ENCODE peak calls at places on chromosomes 2 and 18, in eight cellular contexts. P is PC-3, X is HCT116, M is mesenchymal stem cell, C is neural progenitor cell, U is IMR-90, J is K562, V is H1. I is an unnamed sample.

GRCh38 chr2:48080534-48081316 is 174.4 kb upstream of the FBXO11 start:
- DNase-seq in P (no peak), X (no peak), M (no peak), C (no peak), U (no peak), J (no peak), V (no peak), I (no peak)

GRCh38 chr2:211867845-211868361 is 670.7 kb downstream of the ERBB4 start:
- DNase-seq in P (peak), X (no peak), M (peak), C (no peak), U (peak), J (no peak), V (no peak), I (peak)

GRCh38 chr2:38462121-38462634 is 85.1 kb upstream of the ATL2 start:
- DNase-seq in P (peak), X (peak), M (peak), C (no peak), U (peak), J (peak), V (no peak), I (peak)

GRCh38 chr2:64721326-64721633 is 67.6 kb upstream of the SERTAD2 start:
- DNase-seq in P (no peak), X (no peak), M (no peak), C (no peak), U (no peak), J (no peak), V (no peak), I (no peak)

GRCh38 chr2:163462993-163463392 is 272.8 kb downstream of the FIGN start:
- DNase-seq in P (no peak), X (no peak), M (no peak), C (no peak), U (no peak), J (no peak), V (no peak), I (no peak)

GRCh38 chr2:137178955-137179377 is 413.6 kb downstream of the THSD7B start:
- DNase-seq in P (peak), X (no peak), M (peak), C (no peak), U (no peak), J (no peak), V (no peak), I (peak)

GRCh38 chr2:109690822-109691541 is 76.8 kb downstream of the SOWAHC start:
- DNase-seq in P (peak), X (no peak), M (peak), C (no peak), U (peak), J (no peak), V (no peak), I (peak)

GRCh38 chr18:68436485-68436884 is 278.4 kb downstream of the TMX3 start:
- DNase-seq in P (peak), X (no peak), M (peak), C (no peak), U (peak), J (no peak), V (no peak), I (peak)

GRCh38 chr18:7579176-7579922 is 12.2 kb downstream of the PTPRM start:
- DNase-seq in P (no peak), X (no peak), M (no peak), C (no peak), U (peak), J (no peak), V (no peak), I (no peak)

GRCh38 chr18:11591957-11592356 is 17.4 kb upstream of the SLC35G4 start:
- DNase-seq in P (peak), X (no peak), M (no peak), C (no peak), U (no peak), J (no peak), V (no peak), I (no peak)

GRCh38 chr18:10519366-10519765 is 6.5 kb upstream of the NAPG start:
- DNase-seq in P (no peak), X (no peak), M (no peak), C (no peak), U (peak), J (no peak), V (no peak), I (peak)

GRCh38 chr2:177724398-177725287 is 332.1 kb downstream of the AGPS start:
- DNase-seq in P (peak), X (peak), M (peak), C (peak), U (peak), J (peak), V (peak), I (peak)

GRCh38 chr2:21422724-21423522 is 299.2 kb downstream of the TDRD15 start:
- DNase-seq in P (no peak), X (no peak), M (peak), C (no peak), U (no peak), J (no peak), V (no peak), I (no peak)

GRCh38 chr2:200703132-200703925 is 108.4 kb upstream of the BZW1 start:
- DNase-seq in P (peak), X (peak), M (peak), C (peak), U (peak), J (no peak), V (no peak), I (peak)

GRCh38 chr2:65437392-65438135 is 5.2 kb upstream of the SPRED2 start:
- DNase-seq in P (no peak), X (no peak), M (peak), C (peak), U (no peak), J (peak), V (peak), I (no peak)

GRCh38 chr2:139872503-139872902 is 1092.3 kb upstream of the NXPH2 start:
- DNase-seq in P (peak), X (no peak), M (no peak), C (no peak), U (no peak), J (no peak), V (no peak), I (no peak)

GRCh38 chr2:54409752-54410151 is 46.4 kb upstream of the SPTBN1 start:
- DNase-seq in P (no peak), X (no peak), M (no peak), C (no peak), U (no peak), J (no peak), V (no peak), I (peak)

DNA sequence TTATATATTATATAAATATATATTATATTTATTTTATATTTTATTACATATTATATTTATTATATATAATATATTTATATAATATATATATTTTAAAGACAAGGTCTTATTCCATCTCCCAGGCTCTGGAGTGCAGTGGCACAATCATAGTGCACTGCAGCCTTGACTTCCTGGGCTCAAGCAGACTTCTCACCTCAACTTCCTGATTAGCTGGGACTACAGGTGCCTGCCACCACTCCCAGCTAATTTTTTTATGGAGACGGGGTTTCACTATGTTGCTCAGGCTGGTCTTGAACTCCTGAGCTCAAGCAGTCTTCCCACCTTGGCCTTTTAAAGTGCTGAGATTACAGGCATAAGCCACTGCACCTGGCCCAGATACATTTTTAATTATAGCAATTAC is 110.0 kb downstream of the PHLPP1 start:
- DNase-seq in P (no peak), X (no peak), M (no peak), C (no peak), U (no peak), J (no peak), V (no peak), I (no peak)
- H2AFZ ChIP-seq in P (no peak), X (no peak), M (no peak), C (no peak), U (no peak), J (no peak), V (no peak), I (no peak)

GRCh38 chr2:196130039-196130825 is 41.1 kb downstream of the STK17B start:
- DNase-seq in P (no peak), X (no peak), M (no peak), C (no peak), U (no peak), J (no peak), V (no peak), I (no peak)

GRCh38 chr2:196136151-196136550 is 35.2 kb downstream of the STK17B start:
- DNase-seq in P (no peak), X (no peak), M (no peak), C (no peak), U (no peak), J (no peak), V (no peak), I (peak)

GRCh38 chr2:196128749-196129148 is 42.6 kb downstream of the STK17B start:
- DNase-seq in P (no peak), X (no peak), M (no peak), C (no peak), U (no peak), J (no peak), V (no peak), I (no peak)

GRCh38 chr2:196131384-196131861 is 40.0 kb downstream of the STK17B start:
- DNase-seq in P (peak), X (peak), M (no peak), C (peak), U (peak), J (peak), V (no peak), I (no peak)

DNA sequence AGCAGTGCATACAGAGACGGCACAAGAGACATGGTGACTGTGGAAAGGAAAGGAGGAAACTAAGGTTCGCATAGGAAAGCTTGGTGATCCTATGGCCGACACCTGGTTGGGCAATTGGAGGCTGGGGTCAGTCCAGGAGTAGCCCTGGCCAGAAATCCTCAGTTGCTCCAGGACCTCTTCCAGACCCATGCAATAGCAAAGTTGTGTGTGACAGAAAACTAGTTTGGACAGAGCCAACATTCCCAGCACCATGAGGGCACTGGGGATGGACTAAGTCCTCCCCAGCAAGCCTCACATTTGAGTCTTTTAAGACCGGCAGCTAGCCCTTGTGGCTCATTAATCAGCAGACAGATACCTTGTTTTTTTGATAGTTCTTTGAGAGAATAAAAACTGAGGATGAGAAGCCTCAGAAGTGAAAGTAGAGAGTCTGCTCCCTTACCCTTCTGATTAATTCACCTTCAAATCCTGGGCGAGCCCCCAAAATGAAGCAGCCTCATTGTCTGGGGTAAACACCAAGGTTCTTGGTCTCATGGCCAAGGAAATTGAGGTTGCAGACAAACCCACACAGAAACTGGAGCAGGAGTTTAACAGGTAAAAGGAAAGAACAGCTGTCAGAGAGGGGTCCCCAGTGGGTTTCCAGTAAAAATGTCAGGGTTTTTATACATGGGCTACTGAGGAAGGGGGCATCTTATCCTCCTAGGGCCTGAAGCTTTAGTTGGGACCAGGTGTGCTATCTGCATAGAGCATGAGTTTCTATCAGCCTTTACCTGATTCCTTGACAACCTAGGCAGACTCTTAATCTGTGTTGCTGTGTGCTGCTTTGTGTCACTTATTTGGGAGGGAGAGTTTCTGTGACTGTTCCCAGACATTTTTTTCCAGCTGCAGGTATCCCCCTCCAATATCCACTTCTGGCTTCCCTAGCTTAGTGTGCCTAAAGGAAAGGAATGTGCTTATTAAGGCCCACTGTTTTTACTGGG is 39.1 kb downstream of the STK17B start:
- DNase-seq in P (no peak), X (no peak), M (peak), C (peak), U (peak), J (no peak), V (no peak), I (peak)
- H3K27ac ChIP-seq in P (no peak), X (no peak), M (no peak), C (no peak), U (no peak), J (no peak), V (no peak), I (no peak)

DNA sequence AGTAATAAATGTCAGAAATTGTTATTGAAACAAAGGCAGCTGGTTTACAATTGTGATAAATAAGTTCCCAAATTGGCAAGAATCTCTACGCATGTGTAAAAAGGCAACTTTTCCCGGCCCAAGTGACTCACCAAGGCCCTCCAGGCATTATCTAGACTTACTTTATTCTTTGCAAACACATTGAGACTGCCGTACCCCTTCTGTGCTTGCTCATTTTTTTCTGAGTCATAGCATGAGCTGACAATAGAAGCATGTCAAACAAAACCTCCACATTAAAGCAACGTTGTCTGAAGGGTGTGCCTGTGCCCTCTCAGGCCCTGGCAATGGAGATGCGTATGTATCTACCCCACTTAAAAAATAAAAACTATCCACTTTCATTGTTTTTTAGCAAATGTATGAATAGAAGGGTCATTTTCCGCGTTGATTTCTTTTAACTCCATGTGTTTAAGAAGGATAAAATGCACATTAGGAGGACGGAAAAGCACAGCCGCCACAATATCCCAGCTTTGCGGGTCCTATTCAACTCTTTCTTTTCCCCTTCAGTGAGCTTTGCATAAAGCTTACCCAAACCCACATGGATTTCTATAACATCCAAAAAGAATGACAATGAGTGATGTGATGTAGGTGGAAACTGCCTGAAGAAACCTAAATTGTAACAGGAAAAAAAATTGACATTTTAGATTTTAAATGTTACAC is 298.2 kb downstream of the CDCA7 start:
- DNase-seq in P (peak), X (peak), M (peak), C (peak), U (peak), J (no peak), V (no peak), I (peak)
- H2AFZ ChIP-seq in P (peak), X (no peak), M (no peak), C (no peak), U (no peak), J (no peak), V (no peak), I (no peak)

GRCh38 chr2:44237221-44237620 is 38.1 kb upstream of the SLC3A1 start:
- DNase-seq in P (no peak), X (no peak), M (no peak), C (no peak), U (no peak), J (no peak), V (no peak), I (no peak)
- H3K27ac ChIP-seq in P (no peak), X (no peak), M (no peak), C (no peak), U (no peak), J (no peak), V (no peak), I (no peak)

GRCh38 chr2:13681936-13682335 is 950.6 kb upstream of the LRATD1 start:
- DNase-seq in P (no peak), X (no peak), M (no peak), C (no peak), U (peak), J (no peak), V (no peak), I (peak)

GRCh38 chr2:13676269-13676668 is 956.2 kb upstream of the LRATD1 start:
- DNase-seq in P (peak), X (no peak), M (peak), C (no peak), U (peak), J (no peak), V (no peak), I (peak)
- H2AFZ ChIP-seq in P (no peak), X (no peak), M (no peak), C (no peak), U (no peak), J (no peak), V (no peak), I (no peak)

GRCh38 chr18:79851981-79852380 is 54.2 kb downstream of the KCNG2 start:
- DNase-seq in P (no peak), X (no peak), M (no peak), C (no peak), U (no peak), J (no peak), V (no peak), I (no peak)
- H3K27ac ChIP-seq in P (no peak), X (no peak), M (no peak), C (no peak), U (no peak), J (no peak), V (no peak), I (no peak)

DNA sequence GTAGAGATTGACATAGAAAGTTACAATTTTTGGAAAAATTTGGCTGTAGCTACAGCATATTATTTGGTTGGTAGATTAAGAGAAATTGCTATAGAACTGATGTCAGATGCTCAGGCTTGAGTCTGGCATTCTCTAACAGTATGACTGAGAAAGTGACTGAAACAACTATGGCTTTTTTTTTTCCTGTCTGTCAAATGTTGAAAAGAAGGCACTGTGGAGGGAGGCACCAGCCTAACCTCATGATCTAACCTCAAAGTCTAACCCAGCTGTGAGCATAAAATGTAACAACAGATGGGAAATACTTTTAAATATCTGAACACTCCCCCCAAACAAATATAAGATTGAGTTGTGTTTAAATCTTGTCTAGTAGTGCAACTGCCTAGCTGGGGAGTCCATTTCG is 629.1 kb downstream of the LRP1B start:
- DNase-seq in P (no peak), X (no peak), M (no peak), C (no peak), U (no peak), J (no peak), V (no peak), I (no peak)
- H2AFZ ChIP-seq in P (no peak), X (no peak), M (no peak), C (peak), U (no peak), J (no peak), V (no peak), I (no peak)

GRCh38 chr2:7026740-7027139 is 109.5 kb downstream of the RNF144A start:
- DNase-seq in P (no peak), X (no peak), M (peak), C (no peak), U (no peak), J (no peak), V (no peak), I (no peak)

GRCh38 chr2:7028846-7029245 is 111.6 kb downstream of the RNF144A start:
- DNase-seq in P (no peak), X (no peak), M (no peak), C (no peak), U (no peak), J (no peak), V (no peak), I (no peak)

GRCh38 chr2:7029291-7030059 is 112.3 kb downstream of the RNF144A start:
- DNase-seq in P (peak), X (no peak), M (no peak), C (no peak), U (no peak), J (no peak), V (no peak), I (no peak)

GRCh38 chr2:7027961-7028655 is 110.9 kb downstream of the RNF144A start:
- DNase-seq in P (no peak), X (no peak), M (no peak), C (no peak), U (no peak), J (no peak), V (no peak), I (no peak)

GRCh38 chr2:7027436-7027835 is 110.2 kb downstream of the RNF144A start:
- DNase-seq in P (no peak), X (no peak), M (no peak), C (no peak), U (no peak), J (no peak), V (no peak), I (no peak)
- H3K27ac ChIP-seq in P (no peak), X (no peak), M (no peak), C (no peak), U (no peak), J (no peak), V (no peak), I (no peak)